ENCODE peak calls at places on chromosomes 6 and 20, in seven cellular contexts. U is ascending aorta, Z is hepatocyte, B is WERI-Rb-1, L is mesenchymal stem cell, F is astrocyte of the spinal cord, S is cardiac fibroblast. H is an unnamed sample.

GRCh38 chr6:141307309-141307998 is 825.3 kb upstream of the GJE1 start:
- DNase-seq in U (no peak), Z (no peak), B (no peak), L (no peak), F (no peak), S (no peak), H (no peak)

GRCh38 chr6:107077710-107078109 is 37.6 kb downstream of the BEND3 start:
- DNase-seq in U (no peak), Z (no peak), B (no peak), L (no peak), F (no peak), S (no peak), H (no peak)

GRCh38 chr20:17172826-17173420 is 53.9 kb upstream of the PCSK2 start:
- DNase-seq in U (no peak), Z (no peak), B (peak), L (no peak), F (no peak), S (no peak), H (no peak)

GRCh38 chr20:2753456-2754040 is 46.9 kb downstream of the CPXM1 start:
- DNase-seq in U (peak), Z (no peak), B (no peak), L (no peak), F (no peak), S (no peak), H (no peak)

GRCh38 chr6:39225543-39225942 is 3.7 kb downstream of the KCNK5 start:
- DNase-seq in U (no peak), Z (peak), B (no peak), L (no peak), F (no peak), S (no peak), H (no peak)

GRCh38 chr20:50605136-50605535 is 86.2 kb downstream of the RIPOR3 start:
- DNase-seq in U (no peak), Z (no peak), B (no peak), L (no peak), F (no peak), S (no peak), H (no peak)

GRCh38 chr20:43681991-43682410 is 15.1 kb downstream of the MYBL2 start:
- DNase-seq in U (no peak), Z (no peak), B (no peak), L (no peak), F (no peak), S (no peak), H (peak)

GRCh38 chr6:128370072-128370471 is 150.3 kb downstream of the PTPRK start:
- DNase-seq in U (no peak), Z (no peak), B (no peak), L (peak), F (peak), S (peak), H (no peak)

GRCh38 chr20:2800590-2801458 is at the start of gene CPXM1:
- DNase-seq in U (no peak), Z (peak), B (peak), L (peak), F (no peak), S (no peak), H (no peak)

GRCh38 chr6:72464791-72465691 is 156.8 kb upstream of the KCNQ5 start:
- DNase-seq in U (no peak), Z (peak), B (no peak), L (peak), F (peak), S (peak), H (no peak)

GRCh38 chr6:116572162-116572561 is 858 bp downstream of the RWDD1 start:
- DNase-seq in U (no peak), Z (peak), B (peak), L (peak), F (peak), S (peak), H (no peak)

GRCh38 chr6:139336994-139337393 is 37.5 kb downstream of the CITED2 start:
- DNase-seq in U (no peak), Z (no peak), B (no peak), L (no peak), F (no peak), S (no peak), H (no peak)

GRCh38 chr6:7106752-7107577 is 796 bp upstream of the RREB1 start:
- DNase-seq in U (no peak), Z (peak), B (peak), L (no peak), F (no peak), S (no peak), H (no peak)

GRCh38 chr6:42279966-42280629 is 62.4 kb upstream of the MRPS10 start:
- DNase-seq in U (no peak), Z (no peak), B (no peak), L (no peak), F (peak), S (peak), H (no peak)

GRCh38 chr20:35954907-35955251 is 577 bp upstream of the SCAND1 start:
- DNase-seq in U (peak), Z (no peak), B (no peak), L (peak), F (peak), S (peak), H (no peak)

GRCh38 chr20:25283221-25283951 is 35.5 kb downstream of the PYGB start:
- DNase-seq in U (peak), Z (no peak), B (peak), L (no peak), F (no peak), S (no peak), H (no peak)

GRCh38 chr20:31485450-31486339 is 10.6 kb downstream of the REM1 start:
- DNase-seq in U (peak), Z (peak), B (no peak), L (peak), F (peak), S (peak), H (no peak)
- H3K4me3 ChIP-seq in U (peak), Z (no peak), B (no peak), L (peak), F (no peak), S (peak), H (no peak)

GRCh38 chr6:137927777-137928218 is 60.7 kb downstream of the TNFAIP3 start:
- DNase-seq in U (no peak), Z (no peak), B (no peak), L (peak), F (peak), S (peak), H (no peak)
- H3K4me3 ChIP-seq in U (no peak), Z (no peak), B (no peak), L (no peak), F (no peak), S (no peak), H (peak)

GRCh38 chr6:11711644-11711993 is 67.0 kb downstream of the ADTRP start:
- DNase-seq in U (no peak), Z (no peak), B (no peak), L (no peak), F (no peak), S (no peak), H (no peak)
- H3K4me3 ChIP-seq in U (peak), Z (no peak), B (no peak), L (no peak), F (no peak), S (no peak), H (no peak)

DNA sequence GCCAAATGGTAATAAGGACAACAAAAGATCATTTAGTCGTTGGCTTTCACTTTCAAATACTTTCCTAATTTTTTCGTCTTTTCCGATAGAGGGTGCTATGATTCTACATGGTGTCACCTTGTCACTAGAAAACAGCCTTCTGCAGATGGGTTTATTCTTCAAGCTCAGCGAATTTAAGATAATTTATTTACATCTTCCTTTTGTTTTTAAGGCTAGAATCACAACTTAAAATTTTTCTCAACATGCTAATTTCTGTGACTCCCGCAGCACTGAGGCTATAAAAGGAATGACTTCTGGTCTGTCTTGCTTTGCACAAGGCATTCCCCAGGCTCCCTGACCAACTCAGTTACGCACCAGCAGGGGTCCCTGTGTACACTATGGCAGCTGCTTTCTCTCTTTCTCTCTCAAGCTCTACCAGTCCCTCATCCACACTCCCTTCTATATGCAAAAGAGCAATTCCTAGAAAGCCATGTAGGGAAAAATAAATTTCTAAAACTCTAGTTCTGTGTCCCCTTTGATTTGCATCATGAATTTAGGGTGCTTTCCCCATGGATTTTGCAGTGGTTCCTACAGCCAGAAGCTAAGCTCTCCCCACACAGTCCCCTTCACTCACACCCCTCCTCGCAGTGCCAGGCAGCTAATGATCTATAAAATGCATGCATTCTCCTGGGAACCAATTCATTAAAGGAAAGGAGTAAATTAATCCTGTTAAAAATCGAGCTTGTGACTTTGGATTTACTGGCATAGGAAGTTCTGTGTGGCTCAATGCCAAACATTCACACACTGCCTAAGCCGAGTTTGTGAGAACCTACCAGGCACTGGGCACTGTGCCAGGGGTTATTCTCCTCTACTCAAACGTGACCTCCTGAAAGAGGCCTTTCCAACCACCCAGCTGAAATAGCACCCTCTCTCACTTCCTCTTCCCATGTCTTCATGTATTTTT is 74.5 kb downstream of the DCDC2 start:
- DNase-seq in U (peak), Z (peak), B (peak), L (peak), F (peak), S (peak), H (no peak)
- H3K4me3 ChIP-seq in U (peak), Z (no peak), B (peak), L (peak), F (no peak), S (no peak), H (no peak)

GRCh38 chr20:58656825-58657224 is 5.7 kb downstream of the STX16 start:
- DNase-seq in U (no peak), Z (no peak), B (no peak), L (no peak), F (no peak), S (no peak), H (no peak)
- H3K4me3 ChIP-seq in U (no peak), Z (no peak), B (no peak), L (peak), F (no peak), S (no peak), H (no peak)

GRCh38 chr6:113739066-113739655 is 118.0 kb upstream of the MARCKS start:
- DNase-seq in U (no peak), Z (no peak), B (no peak), L (no peak), F (no peak), S (no peak), H (no peak)

GRCh38 chr6:113742342-113742741 is 114.8 kb upstream of the MARCKS start:
- DNase-seq in U (no peak), Z (no peak), B (no peak), L (peak), F (no peak), S (peak), H (no peak)

GRCh38 chr6:113750148-113750547 is 107.0 kb upstream of the MARCKS start:
- DNase-seq in U (no peak), Z (no peak), B (no peak), L (no peak), F (no peak), S (no peak), H (no peak)

GRCh38 chr6:113744886-113745285 is 112.3 kb upstream of the MARCKS start:
- DNase-seq in U (no peak), Z (no peak), B (no peak), L (no peak), F (no peak), S (no peak), H (no peak)
- H3K4me3 ChIP-seq in U (no peak), Z (no peak), B (no peak), L (no peak), F (no peak), S (no peak), H (no peak)

GRCh38 chr6:47301441-47301840 is 8.3 kb downstream of the TNFRSF21 start:
- DNase-seq in U (no peak), Z (no peak), B (no peak), L (no peak), F (no peak), S (no peak), H (no peak)

GRCh38 chr6:47303383-47303782 is 6.3 kb downstream of the TNFRSF21 start:
- DNase-seq in U (no peak), Z (no peak), B (no peak), L (no peak), F (no peak), S (no peak), H (no peak)

GRCh38 chr6:47302043-47302442 is 7.7 kb downstream of the TNFRSF21 start:
- DNase-seq in U (no peak), Z (no peak), B (no peak), L (no peak), F (no peak), S (no peak), H (no peak)

GRCh38 chr6:47306887-47307286 is 2.8 kb downstream of the TNFRSF21 start:
- DNase-seq in U (no peak), Z (no peak), B (no peak), L (no peak), F (no peak), S (peak), H (no peak)

DNA sequence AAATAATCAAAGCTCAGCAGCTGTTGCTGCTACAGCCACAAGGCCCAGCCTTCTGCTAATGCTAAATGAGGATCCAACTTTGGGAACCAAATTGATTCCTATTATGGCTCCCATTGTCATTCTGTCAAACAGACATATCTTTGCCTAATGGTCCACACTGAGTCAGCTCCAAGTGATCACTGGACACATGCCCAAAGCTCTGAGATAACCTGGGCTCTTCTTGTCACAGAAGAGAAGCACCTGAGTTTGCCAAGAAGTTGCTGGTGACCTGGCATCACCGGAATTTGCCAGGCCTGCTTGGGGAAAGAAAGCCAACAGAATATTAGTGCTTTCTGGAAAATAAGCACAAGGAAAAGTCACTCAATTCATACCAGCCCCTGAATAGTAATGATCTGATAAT is 5.8 kb downstream of the TNFRSF21 start:
- DNase-seq in U (no peak), Z (no peak), B (no peak), L (no peak), F (no peak), S (no peak), H (no peak)
- H3K4me3 ChIP-seq in U (no peak), Z (no peak), B (no peak), L (no peak), F (no peak), S (no peak), H (no peak)

GRCh38 chr6:93713974-93714373 is 294.6 kb upstream of the EPHA7 start:
- DNase-seq in U (no peak), Z (no peak), B (no peak), L (no peak), F (no peak), S (no peak), H (no peak)
- H3K4me3 ChIP-seq in U (no peak), Z (no peak), B (no peak), L (no peak), F (no peak), S (no peak), H (no peak)

H was measured in esophagus squamous epithelium.